ENCODE peak calls at places on chromosome 11, in five cellular contexts. R is A549, Y is K562, Z is endothelial cell of umbilical vein, G is HepG2. B is an unnamed sample.

GRCh38 chr11:119363874-119364590 is 17.5 kb downstream of the USP2 start:
- DNase-seq in R (peak), Y (peak), Z (peak), G (no peak), B (no peak)

GRCh38 chr11:11865449-11865848 is 23.7 kb downstream of the USP47 start:
- DNase-seq in R (no peak), Y (no peak), Z (no peak), G (no peak), B (no peak)

GRCh38 chr11:17528906-17529813 is 15.1 kb downstream of the USH1C start:
- DNase-seq in R (no peak), Y (no peak), Z (peak), G (no peak), B (no peak)

GRCh38 chr11:47248304-47248663 is 330 bp downstream of the ACP2 start:
- DNase-seq in R (no peak), Y (peak), Z (no peak), G (no peak), B (no peak)

GRCh38 chr11:14908214-14908880 is 16.3 kb upstream of the CYP2R1 start:
- DNase-seq in R (peak), Y (peak), Z (peak), G (peak), B (peak)

GRCh38 chr11:28756977-28757376 is 648.8 kb downstream of the METTL15 start:
- DNase-seq in R (no peak), Y (no peak), Z (peak), G (no peak), B (no peak)

GRCh38 chr11:46917109-46918086 is 952 bp downstream of the LRP4 start:
- DNase-seq in R (peak), Y (peak), Z (no peak), G (peak), B (no peak)

GRCh38 chr11:28072321-28072720 is 35.6 kb downstream of the KIF18A start:
- DNase-seq in R (no peak), Y (no peak), Z (peak), G (no peak), B (no peak)

GRCh38 chr11:64284962-64285884 is at the start of gene GPR137:
- DNase-seq in R (peak), Y (peak), Z (peak), G (peak), B (peak)

GRCh38 chr11:43802509-43802908 is 78.1 kb upstream of the ALKBH3 start:
- DNase-seq in R (no peak), Y (peak), Z (peak), G (peak), B (peak)

GRCh38 chr11:107756553-107756952 is 44.7 kb upstream of the SLN start:
- DNase-seq in R (no peak), Y (no peak), Z (no peak), G (no peak), B (no peak)

GRCh38 chr11:11584446-11584810 is 37.4 kb downstream of the GALNT18 start:
- DNase-seq in R (peak), Y (no peak), Z (no peak), G (no peak), B (no peak)

GRCh38 chr11:68140496-68141246 is 19.5 kb upstream of the CHKA start:
- DNase-seq in R (no peak), Y (no peak), Z (no peak), G (no peak), B (no peak)

GRCh38 chr11:85823816-85824215 is 12.9 kb upstream of the SYTL2 start:
- DNase-seq in R (no peak), Y (no peak), Z (no peak), G (no peak), B (no peak)

GRCh38 chr11:77833302-77833701 is 12.4 kb downstream of the AAMDC start:
- DNase-seq in R (no peak), Y (no peak), Z (no peak), G (no peak), B (no peak)

GRCh38 chr11:105910095-105910715 is 111.8 kb downstream of the MSANTD4 start:
- DNase-seq in R (no peak), Y (no peak), Z (peak), G (no peak), B (no peak)

GRCh38 chr11:4087551-4087950 is 7.0 kb upstream of the RRM1 start:
- DNase-seq in R (peak), Y (no peak), Z (no peak), G (no peak), B (no peak)

GRCh38 chr11:8213390-8213789 is 44.6 kb upstream of the RIC3 start:
- DNase-seq in R (no peak), Y (no peak), Z (no peak), G (no peak), B (no peak)

GRCh38 chr11:35934981-35935380 is 8.9 kb upstream of the LDLRAD3 start:
- DNase-seq in R (no peak), Y (no peak), Z (no peak), G (no peak), B (no peak)

GRCh38 chr11:7689239-7689638 is 15.9 kb upstream of the CYB5R2 start:
- DNase-seq in R (no peak), Y (no peak), Z (no peak), G (no peak), B (no peak)

GRCh38 chr11:48087974-48088681 is 107.8 kb downstream of the PTPRJ start:
- DNase-seq in R (no peak), Y (no peak), Z (peak), G (peak), B (no peak)

GRCh38 chr11:1942541-1943260 is 4.4 kb upstream of the MRPL23 start:
- DNase-seq in R (no peak), Y (no peak), Z (no peak), G (no peak), B (no peak)

GRCh38 chr11:106482920-106483761 is 405.7 kb downstream of the AASDHPPT start:
- DNase-seq in R (no peak), Y (no peak), Z (peak), G (peak), B (no peak)

GRCh38 chr11:77278595-77279506 is 22.6 kb downstream of the GDPD4 start:
- DNase-seq in R (no peak), Y (no peak), Z (no peak), G (no peak), B (no peak)

GRCh38 chr11:69876013-69876412 is 56.8 kb upstream of the FGF3 start:
- DNase-seq in R (no peak), Y (no peak), Z (no peak), G (no peak), B (no peak)

GRCh38 chr11:87866951-87867350 is 308.3 kb downstream of the RAB38 start:
- DNase-seq in R (no peak), Y (no peak), Z (no peak), G (no peak), B (no peak)

GRCh38 chr11:98711011-98711410 is 309.7 kb upstream of the CNTN5 start:
- DNase-seq in R (no peak), Y (no peak), Z (no peak), G (no peak), B (no peak)

GRCh38 chr11:67562951-67563350 is 20.7 kb upstream of the GSTP1 start:
- DNase-seq in R (no peak), Y (no peak), Z (no peak), G (no peak), B (no peak)

GRCh38 chr11:118789501-118790356 is 1.2 kb downstream of the DDX6 start:
- DNase-seq in R (no peak), Y (peak), Z (peak), G (no peak), B (peak)

GRCh38 chr11:2574553-2575535 is 125.0 kb downstream of the KCNQ1OT1 start:
- DNase-seq in R (no peak), Y (no peak), Z (no peak), G (no peak), B (no peak)

GRCh38 chr11:124481365-124482323 is 36.1 kb upstream of the OR8B8 start:
- DNase-seq in R (peak), Y (peak), Z (peak), G (peak), B (peak)

DNA sequence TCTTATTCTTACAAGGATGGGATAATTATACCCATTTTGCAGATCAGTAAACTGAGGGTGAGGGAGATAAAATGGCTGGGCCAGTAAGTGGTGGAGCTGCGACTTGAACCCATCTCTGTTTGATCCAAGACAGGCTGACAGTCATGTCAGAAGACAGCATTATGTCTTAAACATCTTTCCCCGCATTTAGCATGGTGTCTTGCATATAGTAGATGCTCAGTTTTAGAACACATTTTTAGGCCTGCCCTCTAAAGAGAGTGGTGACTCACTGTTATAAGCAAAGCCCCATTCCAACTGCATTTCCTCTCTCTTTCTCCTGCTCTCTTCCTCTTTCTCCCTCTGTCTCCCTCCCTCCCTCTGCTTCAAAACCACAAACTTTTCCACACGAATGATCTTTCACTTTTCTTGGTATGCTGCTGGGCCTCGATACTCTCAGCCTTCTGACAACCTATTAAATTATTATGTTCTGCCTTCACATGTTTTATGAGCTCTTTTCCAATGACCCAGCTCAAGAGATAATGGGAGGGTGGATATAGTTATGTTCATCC is 25.2 kb downstream of the CWC15 start:
- DNase-seq in R (no peak), Y (no peak), Z (no peak), G (no peak), B (peak)
- TF ChIP-seq MYC in R (no peak), Y (no peak), Z (no peak), G (no peak), B (no peak)

GRCh38 chr11:33867566-33867965 is 24.3 kb downstream of the LMO2 start:
- DNase-seq in R (no peak), Y (no peak), Z (no peak), G (no peak), B (no peak)
- H3K4me3 ChIP-seq in R (no peak), Y (peak), Z (no peak), G (no peak), B (no peak)

GRCh38 chr11:41309111-41309522 is 150.3 kb downstream of the LRRC4C start:
- DNase-seq in R (no peak), Y (no peak), Z (no peak), G (no peak), B (no peak)

GRCh38 chr11:41309716-41310115 is 149.7 kb downstream of the LRRC4C start:
- DNase-seq in R (no peak), Y (no peak), Z (no peak), G (no peak), B (no peak)

GRCh38 chr11:41308286-41308685 is 151.2 kb downstream of the LRRC4C start:
- DNase-seq in R (no peak), Y (no peak), Z (no peak), G (no peak), B (no peak)

GRCh38 chr11:41307371-41308080 is 151.9 kb downstream of the LRRC4C start:
- DNase-seq in R (no peak), Y (no peak), Z (no peak), G (no peak), B (no peak)

GRCh38 chr11:41306435-41306834 is 153.0 kb downstream of the LRRC4C start:
- DNase-seq in R (no peak), Y (no peak), Z (no peak), G (no peak), B (no peak)
- TF ChIP-seq MYC in R (no peak), Y (no peak), Z (no peak), G (no peak), B (no peak)

GRCh38 chr11:66278396-66279091 is 569 bp downstream of the CNIH2 start:
- DNase-seq in R (no peak), Y (peak), Z (no peak), G (no peak), B (peak)

GRCh38 chr11:66279092-66279797 is 1.3 kb downstream of the CNIH2 start:
- DNase-seq in R (no peak), Y (no peak), Z (no peak), G (no peak), B (no peak)

GRCh38 chr11:66275396-66275795 is 2.6 kb upstream of the CNIH2 start:
- DNase-seq in R (no peak), Y (no peak), Z (no peak), G (no peak), B (no peak)

GRCh38 chr11:66275984-66276612 is 1.9 kb upstream of the CNIH2 start:
- DNase-seq in R (no peak), Y (no peak), Z (no peak), G (no peak), B (no peak)

DNA sequence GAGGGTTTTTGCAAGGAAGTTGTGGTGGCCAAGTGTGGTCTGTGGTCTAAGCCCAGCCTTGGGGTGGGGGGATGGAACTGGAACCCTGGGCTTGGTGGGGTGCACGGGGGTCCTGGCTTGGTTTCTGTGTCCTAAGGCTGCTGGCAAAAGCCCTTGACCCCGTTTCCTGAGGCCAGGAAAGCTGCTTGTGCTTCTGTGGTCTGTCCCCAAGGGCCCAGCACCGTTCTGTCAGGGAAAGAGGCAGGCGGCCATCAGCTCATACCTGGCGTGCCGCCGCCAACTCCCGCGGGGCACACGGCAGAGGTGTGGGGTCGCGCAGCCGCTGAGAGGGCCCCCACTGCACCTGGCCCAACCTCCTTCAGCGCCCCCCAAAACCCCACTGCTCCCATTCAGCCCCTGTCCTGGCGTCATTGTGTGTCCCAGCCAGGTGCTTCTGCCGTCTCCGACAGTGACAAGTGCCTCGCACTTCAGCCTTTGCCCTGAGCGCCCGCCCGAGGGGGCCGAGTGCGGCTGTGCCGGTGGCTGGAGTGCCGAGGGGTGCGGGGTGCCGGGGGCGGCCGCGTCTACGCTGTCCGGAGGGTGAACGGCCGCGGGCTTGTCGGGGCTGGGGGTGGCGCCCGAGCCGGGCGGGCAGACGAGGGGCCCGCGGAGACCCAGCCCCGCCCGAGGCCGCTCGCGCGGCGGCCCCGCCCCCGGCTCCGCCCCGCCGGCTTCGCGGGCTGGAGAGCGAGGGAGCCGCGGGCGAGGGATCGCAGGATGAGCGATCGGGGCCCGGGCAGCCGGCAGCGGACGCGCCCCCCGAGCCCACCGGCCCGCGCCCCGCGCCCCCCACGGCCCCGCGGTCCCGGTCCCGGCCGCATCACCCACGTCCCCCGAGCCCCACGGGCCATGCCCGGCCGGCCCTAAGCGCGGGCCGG is at the start of gene CNIH2:
- DNase-seq in R (peak), Y (peak), Z (no peak), G (no peak), B (peak)
- H3K4me3 ChIP-seq in R (peak), Y (no peak), Z (no peak), G (peak), B (no peak)

GRCh38 chr11:65445604-65446445 is 23.2 kb downstream of the NEAT1 start:
- DNase-seq in R (no peak), Y (no peak), Z (peak), G (no peak), B (peak)
- TF ChIP-seq MYC in R (no peak), Y (no peak), Z (no peak), G (no peak), B (no peak)

GRCh38 chr11:117202386-117203068 is 3.4 kb downstream of the TAGLN start:
- DNase-seq in R (no peak), Y (no peak), Z (no peak), G (no peak), B (no peak)
- H3K4me3 ChIP-seq in R (no peak), Y (no peak), Z (no peak), G (no peak), B (no peak)

GRCh38 chr11:122778148-122778547 is 60.2 kb upstream of the CRTAM start:
- DNase-seq in R (peak), Y (no peak), Z (peak), G (no peak), B (no peak)
- TF ChIP-seq MYC in R (no peak), Y (no peak), Z (no peak), G (no peak), B (no peak)

GRCh38 chr11:116774661-116775060 is 1.9 kb upstream of the BUD13 start:
- DNase-seq in R (no peak), Y (no peak), Z (no peak), G (no peak), B (peak)

GRCh38 chr11:116777056-116777455 is 4.3 kb upstream of the BUD13 start:
- DNase-seq in R (no peak), Y (peak), Z (no peak), G (no peak), B (no peak)

GRCh38 chr11:116773203-116774112 is 671 bp upstream of the BUD13 start:
- DNase-seq in R (no peak), Y (no peak), Z (peak), G (no peak), B (peak)

GRCh38 chr11:116776522-116776984 is 3.8 kb upstream of the BUD13 start:
- DNase-seq in R (no peak), Y (peak), Z (no peak), G (no peak), B (no peak)

GRCh38 chr11:116775975-116776374 is 3.2 kb upstream of the BUD13 start:
- DNase-seq in R (no peak), Y (no peak), Z (no peak), G (no peak), B (no peak)
- H3K4me3 ChIP-seq in R (no peak), Y (no peak), Z (no peak), G (no peak), B (no peak)

DNA sequence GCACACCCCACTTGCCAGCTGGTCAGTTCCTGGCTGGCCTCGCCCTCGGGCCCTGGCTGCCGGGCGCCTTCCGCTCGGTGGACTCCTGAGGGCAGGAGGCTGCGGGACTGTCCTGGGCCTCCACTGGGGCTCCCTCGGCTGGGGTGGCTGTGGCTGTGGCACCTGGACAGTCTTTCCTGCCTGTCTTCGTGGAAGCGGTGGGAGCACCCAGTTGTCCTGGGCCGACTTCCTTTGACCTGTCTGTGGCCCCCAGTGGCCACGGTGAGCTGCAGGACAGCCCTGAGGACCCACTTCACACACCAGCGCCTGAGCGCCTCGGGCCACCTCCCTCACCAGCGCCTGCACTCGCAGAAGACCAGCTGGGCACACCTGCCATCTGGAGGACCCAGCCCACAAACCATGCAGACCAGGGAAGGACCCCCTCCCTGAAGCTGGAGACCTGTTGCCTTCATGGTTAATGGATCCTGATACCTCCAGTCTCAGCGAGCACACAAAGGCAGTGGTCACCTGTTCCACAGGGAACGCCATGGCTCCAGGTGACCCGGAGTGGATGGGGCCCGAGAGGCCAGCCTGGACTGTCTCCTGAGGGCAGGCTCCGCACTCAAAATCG is 1.7 kb upstream of the EPS8L2 start:
- DNase-seq in R (no peak), Y (no peak), Z (no peak), G (no peak), B (no peak)
- TF ChIP-seq MYC in R (no peak), Y (no peak), Z (no peak), G (no peak), B (no peak)